ENCODE peak calls at places on chromosomes 3 and 15, in nine cellular contexts. W, L, A, X, F, S, Y, N and P are unnamed samples.

GRCh38 chr15:53218996-53219580 is 429.0 kb upstream of the ONECUT1 start:
- DNase-seq in S (no peak), N (no peak), X (no peak), L (no peak), A (no peak), W (no peak), F (no peak), Y (no peak), P (no peak)

GRCh38 chr15:65275104-65275727 is 11.5 kb downstream of the PARP16 start:
- DNase-seq in A (no peak), N (no peak), S (no peak), Y (no peak), F (no peak), L (no peak), W (no peak), X (no peak), P (no peak)

GRCh38 chr3:104263477-104263876 is 1103.2 kb upstream of the ALCAM start:
- DNase-seq in W (no peak), L (no peak), N (no peak), S (no peak), X (no peak), A (no peak), Y (no peak), F (no peak), P (no peak)

GRCh38 chr3:186882881-186883685 is 40.6 kb downstream of the ADIPOQ start:
- DNase-seq in S (no peak), A (peak; percentile 74), Y (no peak), X (no peak), L (no peak), F (no peak), W (no peak), N (no peak), P (no peak)

GRCh38 chr3:152270944-152271343 is 2.2 kb downstream of the MBNL1 start:
- DNase-seq in Y (no peak), F (no peak), W (no peak), S (no peak), A (no peak), X (no peak), N (no peak), L (no peak), P (no peak)

GRCh38 chr3:44227622-44228021 is 14.1 kb upstream of the TOPAZ1 start:
- DNase-seq in W (no peak), F (no peak), X (no peak), Y (no peak), N (no peak), A (no peak), L (no peak), S (no peak), P (no peak)

GRCh38 chr3:133494469-133494868 is 79.0 kb upstream of the CDV3 start:
- DNase-seq in S (no peak), W (peak; percentile 47), N (no peak), L (no peak), F (no peak), A (peak; percentile 27), Y (no peak), X (no peak), P (no peak)

GRCh38 chr3:158659454-158660237 is 12.8 kb downstream of the LXN start:
- DNase-seq in L (peak; percentile 32), N (peak; percentile 51), A (peak; percentile 64), Y (peak; percentile 32), W (peak; percentile 49), X (no peak), S (no peak), F (peak; percentile 57), P (peak; percentile 56)

GRCh38 chr15:66131831-66132230 is 121.7 kb downstream of the MEGF11 start:
- DNase-seq in X (no peak), A (no peak), Y (peak; percentile 19), N (peak; percentile 34), S (no peak), L (no peak), W (no peak), F (no peak), P (no peak)

GRCh38 chr15:76328962-76329361 is 7.6 kb upstream of the ISL2 start:
- DNase-seq in X (no peak), W (no peak), A (no peak), N (no peak), F (no peak), Y (no peak), S (no peak), L (no peak), P (no peak)

GRCh38 chr15:101105059-101105851 is 146.6 kb downstream of the CHSY1 start:
- DNase-seq in X (no peak), N (no peak), Y (no peak), F (no peak), W (no peak), L (no peak), A (no peak), S (no peak), P (no peak)

GRCh38 chr15:76753131-76753530 is 152.0 kb downstream of the SCAPER start:
- DNase-seq in A (no peak), F (no peak), Y (no peak), L (no peak), W (no peak), X (no peak), S (no peak), N (no peak), P (no peak)

GRCh38 chr3:189945935-189946709 is 174.6 kb downstream of the P3H2 start:
- DNase-seq in N (no peak), L (no peak), S (no peak), X (no peak), Y (no peak), F (no peak), A (no peak), W (no peak), P (no peak)

GRCh38 chr3:55723653-55724406 is 236.7 kb upstream of the WNT5A start:
- DNase-seq in L (no peak), A (no peak), W (no peak), F (no peak), S (no peak), N (no peak), X (no peak), Y (no peak), P (no peak)

GRCh38 chr15:77187751-77188464 is 117.0 kb upstream of the TSPAN3 start:
- DNase-seq in X (no peak), Y (no peak), N (peak; percentile 41), S (no peak), W (no peak), L (peak; percentile 16), A (peak; percentile 38), F (no peak), P (no peak)

GRCh38 chr3:113660458-113660857 is 36.0 kb downstream of the USF3 start:
- DNase-seq in Y (no peak), F (no peak), W (no peak), L (no peak), X (no peak), N (no peak), S (no peak), A (no peak), P (no peak)

GRCh38 chr3:133926736-133927542 is 31.3 kb upstream of the RAB6B start:
- DNase-seq in X (no peak), S (no peak), A (no peak), W (peak; percentile 25), L (no peak), F (no peak), N (no peak), Y (no peak), P (no peak)

GRCh38 chr3:13069495-13069894 is 3.7 kb downstream of the IQSEC1 start:
- DNase-seq in W (no peak), Y (no peak), L (no peak), X (peak; percentile 29), F (no peak), N (no peak), A (no peak), S (no peak), P (no peak)

GRCh38 chr3:70038671-70039070 is 39.1 kb downstream of the SAMMSON start:
- DNase-seq in F (no peak), X (no peak), N (no peak), W (no peak), L (no peak), Y (no peak), S (no peak), A (no peak), P (no peak)

GRCh38 chr3:123343296-123344174 is 105.4 kb downstream of the ADCY5 start:
- DNase-seq in X (no peak), W (no peak), F (no peak), A (no peak), N (no peak), L (no peak), S (no peak), Y (no peak), P (no peak)

GRCh38 chr15:91801836-91802534 is 51.5 kb upstream of the SLCO3A1 start:
- DNase-seq in S (no peak), N (no peak), X (no peak), A (no peak), W (no peak), L (no peak), F (no peak), Y (no peak), P (no peak)

GRCh38 chr15:44082558-44083151 is 112.4 kb downstream of the FRMD5 start:
- DNase-seq in L (no peak), Y (no peak), X (no peak), S (no peak), A (no peak), W (no peak), F (no peak), N (no peak), P (no peak)

GRCh38 chr3:14991148-14991742 is 43.9 kb downstream of the NR2C2 start:
- DNase-seq in F (no peak), W (no peak), A (no peak), L (no peak), X (no peak), S (no peak), Y (no peak), N (no peak), P (no peak)

GRCh38 chr15:45549831-45550230 is 27.3 kb upstream of the SLC30A4 start:
- DNase-seq in A (peak; percentile 43), N (no peak), W (no peak), L (no peak), F (no peak), S (no peak), X (no peak), Y (no peak), P (no peak)

GRCh38 chr3:186162221-186162620 is 53.3 kb upstream of the ETV5 start:
- DNase-seq in S (no peak), N (peak; percentile 37), F (no peak), Y (no peak), X (no peak), L (peak; percentile 24), W (no peak), A (no peak), P (no peak)

GRCh38 chr15:28969511-28970085 is 83.8 kb downstream of the APBA2 start:
- DNase-seq in X (no peak), A (no peak), N (no peak), F (no peak), S (no peak), Y (no peak), W (no peak), L (no peak), P (no peak)

GRCh38 chr3:114557791-114558190 is 264.0 kb downstream of the TIGIT start:
- DNase-seq in Y (no peak), N (no peak), X (no peak), L (no peak), A (no peak), S (no peak), F (no peak), W (no peak), P (no peak)

GRCh38 chr3:115834068-115834467 is 210.8 kb downstream of the GAP43 start:
- DNase-seq in S (no peak), W (no peak), F (no peak), L (no peak), N (no peak), X (no peak), A (peak; percentile 21), Y (no peak), P (no peak)

GRCh38 chr3:22245817-22246583 is 495.0 kb upstream of the ZNF385D start:
- DNase-seq in N (no peak), L (no peak), A (no peak), F (no peak), S (no peak), Y (no peak), W (no peak), X (no peak), P (no peak)

GRCh38 chr3:13687409-13687989 is 138.6 kb downstream of the FBLN2 start:
- DNase-seq in L (no peak), W (no peak), N (peak; percentile 44), S (no peak), Y (no peak), F (no peak), X (no peak), A (no peak), P (no peak)

GRCh38 chr15:33242669-33243191 is 48.2 kb upstream of the FMN1 start:
- DNase-seq in N (no peak), X (no peak), S (no peak), L (no peak), F (no peak), Y (no peak), W (no peak), A (no peak), P (no peak)